ENCODE peak calls at places on chromosome 2, in nine cellular contexts. One of them, this sample, is unnamed.

GRCh38 chr2:2254206-2254605 is 76.9 kb downstream of the MYT1L start:
- DNase-seq in SK-N-SH: no peak
- DNase-seq in sigmoid colon: no peak
- DNase-seq in stomach: no peak
- DNase-seq in tibial nerve: no peak
- DNase-seq in suprapubic skin: no peak
- DNase-seq in transverse colon: no peak
- DNase-seq in HepG2: no peak
- DNase-seq in H1: no peak
- DNase-seq in this sample: no peak

GRCh38 chr2:241302759-241303651 is 12.5 kb downstream of the HDLBP start:
- DNase-seq in SK-N-SH: peak; percentile 14
- DNase-seq in sigmoid colon: no peak
- DNase-seq in stomach: peak; percentile 55
- DNase-seq in tibial nerve: no peak
- DNase-seq in suprapubic skin: no peak
- DNase-seq in transverse colon: no peak
- DNase-seq in HepG2: no peak
- DNase-seq in H1: no peak
- DNase-seq in this sample: no peak

GRCh38 chr2:164719996-164720941 is 99.0 kb upstream of the GRB14 start:
- DNase-seq in SK-N-SH: peak; percentile 4
- DNase-seq in sigmoid colon: no peak
- DNase-seq in stomach: no peak
- DNase-seq in tibial nerve: no peak
- DNase-seq in suprapubic skin: no peak
- DNase-seq in transverse colon: no peak
- DNase-seq in HepG2: no peak
- DNase-seq in H1: no peak
- DNase-seq in this sample: no peak

GRCh38 chr2:217150236-217150635 is 290.4 kb upstream of the TNP1 start:
- DNase-seq in SK-N-SH: no peak
- DNase-seq in sigmoid colon: no peak
- DNase-seq in stomach: no peak
- DNase-seq in tibial nerve: no peak
- DNase-seq in suprapubic skin: no peak
- DNase-seq in transverse colon: no peak
- DNase-seq in HepG2: no peak
- DNase-seq in H1: no peak
- DNase-seq in this sample: no peak

GRCh38 chr2:3743951-3744555 is 40.7 kb downstream of the DCDC2C start:
- DNase-seq in SK-N-SH: no peak
- DNase-seq in sigmoid colon: no peak
- DNase-seq in stomach: no peak
- DNase-seq in tibial nerve: no peak
- DNase-seq in suprapubic skin: peak; percentile 31
- DNase-seq in transverse colon: no peak
- DNase-seq in HepG2: no peak
- DNase-seq in H1: no peak
- DNase-seq in this sample: no peak

GRCh38 chr2:15748736-15749323 is 157.2 kb downstream of the DDX1 start:
- DNase-seq in SK-N-SH: peak; percentile 70
- DNase-seq in sigmoid colon: no peak
- DNase-seq in stomach: peak; percentile 35
- DNase-seq in tibial nerve: no peak
- DNase-seq in suprapubic skin: no peak
- DNase-seq in transverse colon: peak; percentile 20
- DNase-seq in HepG2: peak; percentile 62
- DNase-seq in H1: peak; percentile 62
- DNase-seq in this sample: no peak

GRCh38 chr2:37635359-37636208 is 35.9 kb downstream of the CDC42EP3 start:
- DNase-seq in SK-N-SH: no peak
- DNase-seq in sigmoid colon: no peak
- DNase-seq in stomach: no peak
- DNase-seq in tibial nerve: peak; percentile 41
- DNase-seq in suprapubic skin: no peak
- DNase-seq in transverse colon: peak; percentile 28
- DNase-seq in HepG2: no peak
- DNase-seq in H1: no peak
- DNase-seq in this sample: no peak

GRCh38 chr2:149187061-149187460 is 143.3 kb upstream of the LYPD6 start:
- DNase-seq in SK-N-SH: no peak
- DNase-seq in sigmoid colon: no peak
- DNase-seq in stomach: no peak
- DNase-seq in tibial nerve: no peak
- DNase-seq in suprapubic skin: no peak
- DNase-seq in transverse colon: no peak
- DNase-seq in HepG2: no peak
- DNase-seq in H1: no peak
- DNase-seq in this sample: no peak

GRCh38 chr2:232434091-232434490 is 21.9 kb upstream of the ALPI start:
- DNase-seq in SK-N-SH: peak; percentile 10
- DNase-seq in sigmoid colon: no peak
- DNase-seq in stomach: no peak
- DNase-seq in tibial nerve: no peak
- DNase-seq in suprapubic skin: no peak
- DNase-seq in transverse colon: no peak
- DNase-seq in HepG2: no peak
- DNase-seq in H1: no peak
- DNase-seq in this sample: peak; percentile 6

GRCh38 chr2:84527137-84528129 is 11.1 kb downstream of the DNAH6 start:
- DNase-seq in SK-N-SH: no peak
- DNase-seq in sigmoid colon: no peak
- DNase-seq in stomach: no peak
- DNase-seq in tibial nerve: no peak
- DNase-seq in suprapubic skin: no peak
- DNase-seq in transverse colon: no peak
- DNase-seq in HepG2: no peak
- DNase-seq in H1: no peak
- DNase-seq in this sample: no peak

GRCh38 chr2:181483876-181484275 is 26.7 kb downstream of the ITGA4 start:
- DNase-seq in SK-N-SH: no peak
- DNase-seq in sigmoid colon: no peak
- DNase-seq in stomach: no peak
- DNase-seq in tibial nerve: no peak
- DNase-seq in suprapubic skin: no peak
- DNase-seq in transverse colon: no peak
- DNase-seq in HepG2: no peak
- DNase-seq in H1: no peak
- DNase-seq in this sample: no peak

GRCh38 chr2:65374555-65374954 is 57.8 kb downstream of the SPRED2 start:
- DNase-seq in SK-N-SH: no peak
- DNase-seq in sigmoid colon: no peak
- DNase-seq in stomach: no peak
- DNase-seq in tibial nerve: no peak
- DNase-seq in suprapubic skin: no peak
- DNase-seq in transverse colon: no peak
- DNase-seq in HepG2: no peak
- DNase-seq in H1: no peak
- DNase-seq in this sample: no peak
- H3K4me1 ChIP-seq in SK-N-SH: peaks cover 30% of the 10 kb centered on the region
- H3K4me1 ChIP-seq in sigmoid colon: peaks cover 7% of the 10 kb centered on the region
- H3K4me1 ChIP-seq in stomach: peaks cover 60% of the 10 kb centered on the region
- H3K4me1 ChIP-seq in tibial nerve: peaks cover 56% of the 10 kb centered on the region
- H3K4me1 ChIP-seq in suprapubic skin: peaks cover 19% of the 10 kb centered on the region
- H3K4me1 ChIP-seq in transverse colon: peaks cover 8% of the 10 kb centered on the region
- H3K4me1 ChIP-seq in HepG2: peaks cover 95% of the 10 kb centered on the region
- H3K4me1 ChIP-seq in H1: no peaks in the 10 kb centered on the region
- H3K4me1 ChIP-seq in this sample: no peaks in the 10 kb centered on the region

GRCh38 chr2:174336403-174337336 is 1.9 kb downstream of the SP9 start:
- DNase-seq in SK-N-SH: peak; percentile 79
- DNase-seq in sigmoid colon: no peak
- DNase-seq in stomach: no peak
- DNase-seq in tibial nerve: no peak
- DNase-seq in suprapubic skin: no peak
- DNase-seq in transverse colon: peak; percentile 64
- DNase-seq in HepG2: peak; percentile 38
- DNase-seq in H1: no peak
- DNase-seq in this sample: no peak

GRCh38 chr2:174335605-174336402 is 1.1 kb downstream of the SP9 start:
- DNase-seq in SK-N-SH: peak; percentile 72
- DNase-seq in sigmoid colon: peak; percentile 58
- DNase-seq in stomach: no peak
- DNase-seq in tibial nerve: no peak
- DNase-seq in suprapubic skin: peak; percentile 69
- DNase-seq in transverse colon: no peak
- DNase-seq in HepG2: no peak
- DNase-seq in H1: no peak
- DNase-seq in this sample: no peak

GRCh38 chr2:174334278-174334715 is 457 bp upstream of the SP9 start:
- DNase-seq in SK-N-SH: no peak
- DNase-seq in sigmoid colon: no peak
- DNase-seq in stomach: no peak
- DNase-seq in tibial nerve: no peak
- DNase-seq in suprapubic skin: peak; percentile 73
- DNase-seq in transverse colon: no peak
- DNase-seq in HepG2: no peak
- DNase-seq in H1: no peak
- DNase-seq in this sample: no peak

GRCh38 chr2:174333502-174334277 is 1.1 kb upstream of the SP9 start:
- DNase-seq in SK-N-SH: no peak
- DNase-seq in sigmoid colon: no peak
- DNase-seq in stomach: no peak
- DNase-seq in tibial nerve: no peak
- DNase-seq in suprapubic skin: peak; percentile 65
- DNase-seq in transverse colon: no peak
- DNase-seq in HepG2: no peak
- DNase-seq in H1: no peak
- DNase-seq in this sample: no peak

DNA sequence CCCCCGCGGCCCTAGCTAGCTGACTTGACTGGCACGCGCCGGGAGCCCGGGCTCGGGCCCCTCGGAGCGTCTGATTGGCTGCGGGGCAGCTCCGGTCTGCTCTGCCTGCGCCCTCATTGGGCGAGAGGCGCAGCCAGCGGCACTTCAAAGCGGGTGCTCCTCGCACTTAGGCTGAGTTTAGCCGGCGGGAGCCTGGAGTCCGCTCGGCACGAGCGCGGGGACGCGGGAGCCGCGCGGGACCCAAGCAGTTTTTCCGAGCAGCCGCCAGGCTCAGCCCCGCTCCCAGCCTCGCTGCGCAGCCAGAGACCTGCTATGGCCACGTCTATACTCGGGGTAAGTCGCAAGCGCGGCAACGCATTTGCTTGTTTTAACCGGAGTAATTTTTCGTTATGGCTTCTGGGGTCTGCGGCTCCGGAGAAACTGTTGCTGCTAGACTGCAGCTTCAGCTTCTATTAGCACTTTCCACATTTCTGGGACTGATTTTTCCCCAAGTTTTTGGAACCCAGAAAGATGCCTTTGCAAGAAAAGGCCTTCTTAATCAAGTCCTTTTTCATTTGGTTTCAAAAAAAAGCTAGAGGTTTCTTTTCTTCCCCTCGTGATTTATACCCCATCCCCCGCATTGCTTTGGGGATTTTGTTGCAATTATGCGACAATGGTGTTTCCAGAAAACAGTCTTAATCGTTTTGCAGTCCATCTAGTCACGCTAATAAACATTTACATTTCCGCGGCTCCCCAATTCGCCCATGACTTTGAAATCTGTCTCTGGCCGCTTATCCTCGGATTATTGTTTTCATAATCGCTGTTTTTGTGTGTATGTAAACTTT is at the start of gene SP9:
- DNase-seq in SK-N-SH: peak; percentile 91
- DNase-seq in sigmoid colon: no peak
- DNase-seq in stomach: no peak
- DNase-seq in tibial nerve: no peak
- DNase-seq in suprapubic skin: peak; percentile 86
- DNase-seq in transverse colon: peak; percentile 34
- DNase-seq in HepG2: peak; percentile 44
- DNase-seq in H1: no peak
- DNase-seq in this sample: no peak
- H3K27me3 ChIP-seq in SK-N-SH: peaks cover 97% of the 10 kb centered on the region
- H3K27me3 ChIP-seq in sigmoid colon: peaks cover 100% of the 10 kb centered on the region
- H3K27me3 ChIP-seq in stomach: peaks cover 100% of the 10 kb centered on the region
- H3K27me3 ChIP-seq in tibial nerve: peaks cover 100% of the 10 kb centered on the region
- H3K27me3 ChIP-seq in suprapubic skin: peaks cover 99% of the 10 kb centered on the region
- H3K27me3 ChIP-seq in transverse colon: peaks cover 100% of the 10 kb centered on the region
- H3K27me3 ChIP-seq in HepG2: peaks cover 18% of the 10 kb centered on the region
- H3K27me3 ChIP-seq in H1: peaks cover 70% of the 10 kb centered on the region
- H3K27me3 ChIP-seq in this sample: peaks cover 8% of the 10 kb centered on the region

DNA sequence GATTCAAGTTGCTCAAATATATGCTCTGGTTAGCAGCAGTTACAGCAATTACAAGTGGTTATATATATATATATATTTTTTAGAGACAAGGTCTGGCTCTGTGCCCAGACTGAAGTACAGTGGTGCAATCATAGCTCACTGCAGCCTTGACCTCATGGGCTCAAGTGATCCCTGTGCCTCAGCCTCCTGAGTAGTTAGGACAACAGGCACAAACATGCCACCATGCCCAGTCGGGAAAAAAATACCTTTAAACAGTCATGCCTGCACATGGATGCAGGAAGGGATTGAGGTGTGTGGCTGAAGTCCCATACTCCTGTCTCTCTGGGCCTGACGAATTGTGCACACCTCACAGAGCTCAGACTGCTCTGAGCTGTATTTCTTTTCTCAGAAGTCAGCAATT is 19.6 kb upstream of the DNAH7 start:
- DNase-seq in SK-N-SH: no peak
- DNase-seq in sigmoid colon: no peak
- DNase-seq in stomach: no peak
- DNase-seq in tibial nerve: no peak
- DNase-seq in suprapubic skin: no peak
- DNase-seq in transverse colon: peak; percentile 66
- DNase-seq in HepG2: peak; percentile 88
- DNase-seq in H1: no peak
- DNase-seq in this sample: no peak
- TF ChIP-seq EP300 in SK-N-SH: no peak
- TF ChIP-seq EP300 in sigmoid colon: no peak
- TF ChIP-seq EP300 in stomach: no peak
- TF ChIP-seq EP300 in tibial nerve: no peak
- TF ChIP-seq EP300 in suprapubic skin: no peak
- TF ChIP-seq EP300 in transverse colon: no peak
- TF ChIP-seq EP300 in HepG2: no peak
- TF ChIP-seq EP300 in H1: no peak
- TF ChIP-seq EP300 in this sample: no peak

DNA sequence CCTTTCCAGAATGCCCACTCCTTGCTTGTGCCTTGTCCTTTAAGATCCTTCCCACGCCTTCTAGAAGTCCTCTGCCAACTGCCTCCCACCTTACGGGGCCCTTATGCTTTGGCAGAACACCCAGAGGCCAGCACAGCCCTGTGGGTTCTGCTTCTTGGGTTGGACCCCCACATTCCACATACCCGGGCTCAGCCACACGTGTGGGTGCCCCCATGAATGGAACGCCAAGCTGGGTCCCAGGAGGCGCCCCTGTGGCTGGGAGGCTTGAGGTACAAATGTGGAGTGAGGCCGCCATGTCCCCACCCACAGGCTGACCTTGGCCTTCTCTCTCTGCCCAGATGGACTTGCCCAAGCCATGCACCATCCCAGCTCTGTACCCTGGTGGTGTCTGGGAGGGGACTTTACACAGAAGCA is 74.2 kb downstream of the STPG4 start:
- DNase-seq in SK-N-SH: no peak
- DNase-seq in sigmoid colon: peak; percentile 51
- DNase-seq in stomach: no peak
- DNase-seq in tibial nerve: no peak
- DNase-seq in suprapubic skin: no peak
- DNase-seq in transverse colon: no peak
- DNase-seq in HepG2: no peak
- DNase-seq in H1: no peak
- DNase-seq in this sample: no peak
- H3K4me1 ChIP-seq in SK-N-SH: peaks cover 18% of the 10 kb centered on the region
- H3K4me1 ChIP-seq in sigmoid colon: peaks cover 68% of the 10 kb centered on the region
- H3K4me1 ChIP-seq in stomach: peaks cover 47% of the 10 kb centered on the region
- H3K4me1 ChIP-seq in tibial nerve: peaks cover 86% of the 10 kb centered on the region
- H3K4me1 ChIP-seq in suprapubic skin: peaks cover 57% of the 10 kb centered on the region
- H3K4me1 ChIP-seq in transverse colon: peaks cover 21% of the 10 kb centered on the region
- H3K4me1 ChIP-seq in HepG2: peaks cover 57% of the 10 kb centered on the region
- H3K4me1 ChIP-seq in H1: peaks cover 22% of the 10 kb centered on the region
- H3K4me1 ChIP-seq in this sample: peaks cover 21% of the 10 kb centered on the region

This sample was measured in ovary.